ENCODE peak calls at places on chromosomes 6 and 20, in nine cellular contexts. One of them, this sample, is unnamed.
A peak's percentile ranks its signal among the peaks of the same experiment; 100 is the strongest.

GRCh38 chr20:47574616-47575401 is 73.1 kb downstream of the NCOA3 start:
- DNase-seq in HepG2: no peak
- DNase-seq in HCT116: no peak
- DNase-seq in IMR-90: peak; percentile 49
- DNase-seq in body of pancreas: no peak
- DNase-seq in ovary: no peak
- DNase-seq in adrenal gland: no peak
- DNase-seq in spleen: no peak
- DNase-seq in GM12878: no peak
- DNase-seq in this sample: no peak

GRCh38 chr6:154868143-154868594 is 126.9 kb upstream of the TIAM2 start:
- DNase-seq in HepG2: peak; percentile 79
- DNase-seq in spleen: no peak
- DNase-seq in HCT116: peak; percentile 12
- DNase-seq in body of pancreas: no peak
- DNase-seq in adrenal gland: no peak
- DNase-seq in GM12878: no peak
- DNase-seq in ovary: no peak
- DNase-seq in IMR-90: peak; percentile 76
- DNase-seq in this sample: no peak

GRCh38 chr6:113450061-113450465 is 407.1 kb upstream of the MARCKS start:
- DNase-seq in adrenal gland: no peak
- DNase-seq in spleen: no peak
- DNase-seq in HepG2: peak; percentile 6
- DNase-seq in ovary: no peak
- DNase-seq in body of pancreas: no peak
- DNase-seq in GM12878: no peak
- DNase-seq in IMR-90: peak; percentile 51
- DNase-seq in HCT116: no peak
- DNase-seq in this sample: no peak

GRCh38 chr6:30881392-30881986 is 2.8 kb upstream of the DDR1 start:
- DNase-seq in spleen: no peak
- DNase-seq in ovary: no peak
- DNase-seq in HepG2: no peak
- DNase-seq in IMR-90: no peak
- DNase-seq in HCT116: no peak
- DNase-seq in body of pancreas: no peak
- DNase-seq in GM12878: no peak
- DNase-seq in adrenal gland: no peak
- DNase-seq in this sample: no peak

GRCh38 chr6:135209803-135210202 is 28.7 kb downstream of the MYB start:
- DNase-seq in body of pancreas: no peak
- DNase-seq in HepG2: no peak
- DNase-seq in GM12878: no peak
- DNase-seq in spleen: no peak
- DNase-seq in IMR-90: no peak
- DNase-seq in ovary: no peak
- DNase-seq in HCT116: no peak
- DNase-seq in adrenal gland: no peak
- DNase-seq in this sample: no peak

GRCh38 chr20:47396762-47397476 is 40.4 kb upstream of the ZMYND8 start:
- DNase-seq in GM12878: no peak
- DNase-seq in spleen: no peak
- DNase-seq in IMR-90: no peak
- DNase-seq in HepG2: peak; percentile 74
- DNase-seq in ovary: no peak
- DNase-seq in adrenal gland: no peak
- DNase-seq in body of pancreas: peak; percentile 68
- DNase-seq in HCT116: no peak
- DNase-seq in this sample: no peak

GRCh38 chr20:44467289-44467883 is 8.3 kb upstream of the TTPAL start:
- DNase-seq in adrenal gland: no peak
- DNase-seq in GM12878: no peak
- DNase-seq in HepG2: peak; percentile 48
- DNase-seq in ovary: peak; percentile 75
- DNase-seq in body of pancreas: peak; percentile 52
- DNase-seq in IMR-90: no peak
- DNase-seq in HCT116: no peak
- DNase-seq in spleen: no peak
- DNase-seq in this sample: peak; percentile 80

GRCh38 chr6:163243083-163243482 is 171.4 kb upstream of the QKI start:
- DNase-seq in IMR-90: no peak
- DNase-seq in ovary: no peak
- DNase-seq in HepG2: no peak
- DNase-seq in GM12878: no peak
- DNase-seq in body of pancreas: no peak
- DNase-seq in HCT116: no peak
- DNase-seq in adrenal gland: no peak
- DNase-seq in spleen: no peak
- DNase-seq in this sample: peak; percentile 25

GRCh38 chr20:5484926-5485325 is 168.2 kb upstream of the PROKR2 start:
- DNase-seq in ovary: no peak
- DNase-seq in body of pancreas: no peak
- DNase-seq in HCT116: no peak
- DNase-seq in HepG2: no peak
- DNase-seq in GM12878: no peak
- DNase-seq in spleen: no peak
- DNase-seq in IMR-90: no peak
- DNase-seq in adrenal gland: no peak
- DNase-seq in this sample: no peak

GRCh38 chr6:143952947-143953346 is 55.1 kb downstream of the PLAGL1 start:
- DNase-seq in body of pancreas: no peak
- DNase-seq in spleen: no peak
- DNase-seq in GM12878: no peak
- DNase-seq in HepG2: no peak
- DNase-seq in ovary: no peak
- DNase-seq in HCT116: no peak
- DNase-seq in adrenal gland: no peak
- DNase-seq in IMR-90: no peak
- DNase-seq in this sample: no peak

GRCh38 chr6:157860505-157860991 is 37.5 kb downstream of the SNX9 start:
- DNase-seq in body of pancreas: no peak
- DNase-seq in IMR-90: peak; percentile 55
- DNase-seq in adrenal gland: no peak
- DNase-seq in GM12878: no peak
- DNase-seq in HepG2: no peak
- DNase-seq in ovary: no peak
- DNase-seq in HCT116: no peak
- DNase-seq in spleen: no peak
- DNase-seq in this sample: no peak

GRCh38 chr6:7541175-7542064 is at the start of gene DSP:
- DNase-seq in adrenal gland: peak; percentile 57
- DNase-seq in ovary: peak; percentile 38
- DNase-seq in HCT116: peak; percentile 48
- DNase-seq in HepG2: peak; percentile 96
- DNase-seq in GM12878: no peak
- DNase-seq in IMR-90: no peak
- DNase-seq in spleen: peak; percentile 88
- DNase-seq in body of pancreas: peak; percentile 93
- DNase-seq in this sample: peak; percentile 41
- H3K27ac ChIP-seq in adrenal gland: peak within 1 kb of the TSS; percentile 88
- H3K27ac ChIP-seq in ovary: no peak within 1 kb of the TSS
- H3K27ac ChIP-seq in HCT116: peak within 1 kb of the TSS; percentile 93
- H3K27ac ChIP-seq in HepG2: peak within 1 kb of the TSS; percentile 90
- H3K27ac ChIP-seq in GM12878: no peak within 1 kb of the TSS
- H3K27ac ChIP-seq in IMR-90: peak within 1 kb of the TSS; percentile 14
- H3K27ac ChIP-seq in spleen: peak within 1 kb of the TSS; percentile 89
- H3K27ac ChIP-seq in body of pancreas: peak within 1 kb of the TSS; percentile 99
- H3K27ac ChIP-seq in this sample: peak within 1 kb of the TSS; percentile 56

GRCh38 chr20:10675456-10675848 is 1.7 kb upstream of the JAG1 start:
- DNase-seq in adrenal gland: no peak
- DNase-seq in GM12878: no peak
- DNase-seq in ovary: no peak
- DNase-seq in HepG2: no peak
- DNase-seq in IMR-90: no peak
- DNase-seq in spleen: no peak
- DNase-seq in body of pancreas: no peak
- DNase-seq in HCT116: no peak
- DNase-seq in this sample: no peak

GRCh38 chr20:10673176-10673830 is 496 bp downstream of the JAG1 start:
- DNase-seq in HepG2: no peak
- DNase-seq in ovary: peak; percentile 64
- DNase-seq in body of pancreas: peak; percentile 46
- DNase-seq in adrenal gland: no peak
- DNase-seq in spleen: peak; percentile 87
- DNase-seq in HCT116: no peak
- DNase-seq in IMR-90: no peak
- DNase-seq in GM12878: no peak
- DNase-seq in this sample: peak; percentile 40

GRCh38 chr20:10672579-10673127 is 1.1 kb downstream of the JAG1 start:
- DNase-seq in adrenal gland: peak; percentile 68
- DNase-seq in HepG2: peak; percentile 49
- DNase-seq in ovary: peak; percentile 70
- DNase-seq in GM12878: no peak
- DNase-seq in spleen: peak; percentile 92
- DNase-seq in body of pancreas: peak; percentile 67
- DNase-seq in IMR-90: peak; percentile 67
- DNase-seq in HCT116: no peak
- DNase-seq in this sample: peak; percentile 49

GRCh38 chr20:10674684-10675455 is 1.1 kb upstream of the JAG1 start:
- DNase-seq in HCT116: peak; percentile 48
- DNase-seq in body of pancreas: peak; percentile 83
- DNase-seq in IMR-90: peak; percentile 66
- DNase-seq in HepG2: peak; percentile 84
- DNase-seq in adrenal gland: peak; percentile 76
- DNase-seq in spleen: peak; percentile 93
- DNase-seq in GM12878: no peak
- DNase-seq in ovary: peak; percentile 86
- DNase-seq in this sample: peak; percentile 83

DNA sequence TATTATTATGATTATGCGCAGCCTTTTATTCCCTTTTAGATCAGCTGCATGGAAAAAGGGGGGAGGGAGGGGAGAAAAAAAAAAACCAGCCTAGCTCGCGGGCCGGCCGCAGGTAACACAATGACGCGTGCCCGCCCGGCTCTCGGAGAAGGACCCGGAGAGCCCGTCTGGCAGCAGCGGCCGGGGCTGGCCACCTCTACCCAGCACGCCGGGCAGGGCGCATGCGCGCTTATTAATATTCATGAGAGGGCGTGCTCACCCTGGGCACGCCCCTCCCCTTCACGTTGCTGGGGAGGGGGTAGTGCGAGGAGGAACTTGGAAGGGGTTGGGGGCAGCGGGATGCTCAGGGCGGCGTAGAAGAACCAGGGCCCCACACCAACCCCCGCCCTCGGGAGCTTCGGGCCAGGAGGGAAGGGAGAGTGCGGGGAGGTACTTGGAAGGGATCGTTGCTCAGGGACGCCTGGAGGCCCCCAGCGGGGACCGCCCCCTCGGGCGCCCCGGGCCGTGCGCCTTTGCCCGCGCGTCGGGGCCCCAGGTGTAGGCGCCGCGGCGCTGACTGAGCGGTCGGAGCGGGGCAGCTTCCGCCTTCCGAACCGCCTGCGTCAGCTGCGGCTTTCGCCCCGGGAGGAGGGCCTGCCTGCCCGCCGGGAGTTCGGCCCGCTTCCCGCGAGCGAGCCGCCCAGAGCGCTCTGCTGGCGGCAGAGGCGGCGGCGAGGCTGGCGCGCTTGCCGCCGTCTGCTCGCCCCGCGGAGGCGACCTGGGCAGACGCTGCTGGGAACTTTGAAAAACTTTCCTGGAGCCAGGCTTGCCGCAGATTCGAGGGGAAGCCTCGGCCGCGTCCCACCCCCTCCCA is at the start of gene JAG1:
- DNase-seq in HCT116: peak; percentile 85
- DNase-seq in adrenal gland: peak; percentile 94
- DNase-seq in HepG2: peak; percentile 97
- DNase-seq in ovary: peak; percentile 96
- DNase-seq in spleen: peak; percentile 95
- DNase-seq in GM12878: peak; percentile 60
- DNase-seq in IMR-90: peak; percentile 95
- DNase-seq in body of pancreas: peak; percentile 98
- DNase-seq in this sample: peak; percentile 97
- TF ChIP-seq POLR2A in HCT116: peak; percentile 59
- TF ChIP-seq POLR2A in adrenal gland: peak; percentile 89
- TF ChIP-seq POLR2A in HepG2: peak; percentile 93
- TF ChIP-seq POLR2A in ovary: peak; percentile 84
- TF ChIP-seq POLR2A in spleen: no peak
- TF ChIP-seq POLR2A in GM12878: peak; percentile 72
- TF ChIP-seq POLR2A in IMR-90: peak; percentile 79
- TF ChIP-seq POLR2A in body of pancreas: peak; percentile 95
- TF ChIP-seq POLR2A in this sample: peak; percentile 53

DNA sequence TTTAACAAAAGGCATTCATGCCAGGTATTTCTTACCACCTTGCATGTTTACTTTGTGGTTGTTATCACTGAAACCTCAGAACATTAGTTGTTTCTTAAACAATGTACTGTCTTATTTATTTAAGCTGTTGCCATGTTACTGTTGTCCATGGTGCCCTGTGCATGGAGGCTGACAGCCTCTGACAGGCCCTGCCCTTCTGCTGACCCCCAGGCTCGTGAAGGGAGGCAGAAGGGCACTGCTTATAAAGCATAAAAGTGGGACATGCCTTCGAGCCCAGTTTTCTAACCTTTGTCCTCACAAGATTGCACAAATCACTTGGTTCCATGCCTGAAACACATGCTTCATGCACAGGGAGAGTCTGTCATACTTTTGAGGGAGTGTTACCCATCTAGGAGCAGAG is 46.7 kb upstream of the CLIC5 start:
- DNase-seq in HepG2: no peak
- DNase-seq in body of pancreas: peak; percentile 54
- DNase-seq in GM12878: no peak
- DNase-seq in spleen: no peak
- DNase-seq in ovary: no peak
- DNase-seq in IMR-90: no peak
- DNase-seq in adrenal gland: no peak
- DNase-seq in HCT116: no peak
- DNase-seq in this sample: no peak
- H3K27ac ChIP-seq in HepG2: no peak overlapping the region
- H3K27ac ChIP-seq in body of pancreas: peak overlapping the region; percentile 67
- H3K27ac ChIP-seq in GM12878: no peak overlapping the region
- H3K27ac ChIP-seq in spleen: peak overlapping the region; percentile 43
- H3K27ac ChIP-seq in ovary: no peak overlapping the region
- H3K27ac ChIP-seq in IMR-90: no peak overlapping the region
- H3K27ac ChIP-seq in adrenal gland: no peak overlapping the region
- H3K27ac ChIP-seq in HCT116: no peak overlapping the region
- H3K27ac ChIP-seq in this sample: no peak overlapping the region

DNA sequence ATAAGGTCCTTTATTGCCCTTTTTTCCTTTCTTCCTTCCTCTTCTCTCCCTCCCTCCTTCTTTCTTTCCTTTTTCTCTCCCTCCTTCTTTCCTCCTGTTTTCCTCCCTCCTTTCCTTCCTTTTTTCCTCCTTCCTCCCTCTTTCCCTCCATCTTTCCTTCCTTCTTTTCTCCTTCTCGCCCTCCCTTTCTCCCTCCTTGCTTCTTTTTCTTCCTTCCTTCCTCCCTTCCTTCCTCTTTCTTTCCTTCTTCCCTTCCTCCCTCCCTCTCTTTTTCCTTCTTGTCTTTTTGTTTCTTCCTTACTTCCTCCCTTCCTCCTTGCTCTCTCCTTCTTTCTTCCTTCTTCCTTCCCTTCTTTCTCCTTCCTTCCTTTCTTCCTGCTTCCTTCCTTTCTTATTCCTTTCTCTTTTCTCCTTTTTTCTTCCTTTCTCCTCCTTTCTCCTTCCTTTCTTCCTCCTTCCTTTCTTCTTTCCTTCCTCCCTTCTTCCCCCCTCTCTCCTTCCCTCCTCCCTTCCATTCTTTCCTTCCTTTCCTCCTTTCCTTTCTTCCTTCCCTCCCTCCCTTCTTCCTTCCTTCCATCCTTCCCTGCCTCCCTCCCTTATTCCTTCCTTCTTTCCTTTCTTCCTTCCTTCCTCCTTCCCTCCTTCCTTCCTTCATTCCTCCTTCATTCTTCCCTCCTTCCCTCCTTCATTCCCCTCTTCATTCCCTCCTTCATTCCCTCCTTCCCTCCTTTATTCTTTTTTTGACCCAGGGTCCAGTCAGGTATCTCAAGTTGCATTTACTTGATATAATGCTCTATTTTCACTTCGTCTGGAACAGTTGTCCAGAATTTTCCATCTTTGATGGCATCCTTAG is 11.7 kb upstream of the PHIP start:
- DNase-seq in IMR-90: no peak
- DNase-seq in HCT116: no peak
- DNase-seq in adrenal gland: no peak
- DNase-seq in spleen: no peak
- DNase-seq in GM12878: no peak
- DNase-seq in ovary: no peak
- DNase-seq in HepG2: no peak
- DNase-seq in body of pancreas: no peak
- DNase-seq in this sample: no peak
- TF ChIP-seq POLR2A in IMR-90: no peak
- TF ChIP-seq POLR2A in HCT116: no peak
- TF ChIP-seq POLR2A in adrenal gland: no peak
- TF ChIP-seq POLR2A in spleen: no peak
- TF ChIP-seq POLR2A in GM12878: no peak
- TF ChIP-seq POLR2A in ovary: no peak
- TF ChIP-seq POLR2A in HepG2: no peak
- TF ChIP-seq POLR2A in body of pancreas: no peak
- TF ChIP-seq POLR2A in this sample: no peak

This sample was measured in testis.